ENCODE peak calls at places on chromosomes 5 and 9, in six cellular contexts. H is CD8-positive, alpha-beta T cell; C is thoracic aorta; W is upper lobe of left lung; V is OCI-LY7; Y is spleen. I is an unnamed sample.

GRCh38 chr9:94847486-94847885 is 121.0 kb downstream of the AOPEP start:
- DNase-seq in W (no peak), Y (no peak), V (no peak), H (no peak), C (no peak), I (peak; percentile 58)

GRCh38 chr5:68502531-68502930 is 287.0 kb downstream of the PIK3R1 start:
- DNase-seq in C (no peak), H (no peak), W (no peak), V (no peak), Y (no peak), I (no peak)

GRCh38 chr9:16000826-16001225 is 448.0 kb downstream of the CCDC171 start:
- DNase-seq in V (no peak), C (no peak), W (no peak), Y (no peak), H (no peak), I (no peak)

GRCh38 chr9:32737378-32737777 is 46.0 kb upstream of the TMEM215 start:
- DNase-seq in V (no peak), H (no peak), C (no peak), W (no peak), Y (no peak), I (no peak)

GRCh38 chr5:53378590-53379247 is 101.7 kb upstream of the FST start:
- DNase-seq in V (no peak), C (no peak), Y (no peak), W (no peak), H (no peak), I (peak; percentile 82)

GRCh38 chr5:147234825-147235635 is at the start of gene STK32A:
- DNase-seq in Y (no peak), H (no peak), C (no peak), V (no peak), W (peak; percentile 79), I (peak; percentile 80)

GRCh38 chr9:133833388-133834025 is 95.4 kb upstream of the SARDH start:
- DNase-seq in C (no peak), V (no peak), H (no peak), Y (no peak), W (no peak), I (no peak)

GRCh38 chr5:143685416-143685815 is 126.5 kb upstream of the HMHB1 start:
- DNase-seq in C (no peak), H (no peak), Y (no peak), W (no peak), V (peak; percentile 22), I (peak; percentile 49)

GRCh38 chr9:121658166-121658565 is 6.7 kb downstream of the DAB2IP start:
- DNase-seq in C (no peak), W (no peak), Y (peak; percentile 8), H (no peak), V (no peak), I (no peak)

GRCh38 chr5:93578813-93579560 is 2.0 kb downstream of the NR2F1-AS1 start:
- DNase-seq in H (no peak), C (no peak), V (no peak), W (no peak), Y (no peak), I (no peak)

GRCh38 chr9:133977421-133978201 is 14.5 kb downstream of the VAV2 start:
- DNase-seq in V (no peak), W (no peak), H (no peak), C (no peak), Y (peak; percentile 64), I (no peak)

GRCh38 chr9:126016579-126017290 is 269.6 kb downstream of the PBX3 start:
- DNase-seq in W (no peak), C (no peak), H (no peak), Y (no peak), V (no peak), I (no peak)

GRCh38 chr5:173920866-173921265 is 32.7 kb downstream of the CPEB4 start:
- DNase-seq in W (no peak), H (no peak), V (no peak), C (no peak), Y (no peak), I (no peak)

GRCh38 chr5:140011297-140011802 is 31.7 kb downstream of the NRG2 start:
- DNase-seq in Y (no peak), W (no peak), C (no peak), H (no peak), V (no peak), I (peak; percentile 34)

GRCh38 chr5:14665949-14666741 is 1.6 kb downstream of the OTULIN start:
- DNase-seq in V (peak; percentile 87), H (peak; percentile 36), C (no peak), W (peak; percentile 49), Y (peak; percentile 84), I (peak; percentile 64)

GRCh38 chr5:14668247-14668646 is 3.7 kb downstream of the OTULIN start:
- DNase-seq in W (peak; percentile 41), V (no peak), Y (no peak), C (no peak), H (no peak), I (no peak)

GRCh38 chr5:14665110-14665822 is 748 bp downstream of the OTULIN start:
- DNase-seq in V (peak; percentile 54), W (peak; percentile 66), H (no peak), Y (peak; percentile 84), C (no peak), I (peak; percentile 22)

GRCh38 chr5:14667770-14668169 is 3.3 kb downstream of the OTULIN start:
- DNase-seq in C (no peak), Y (no peak), W (no peak), V (no peak), H (no peak), I (no peak)

DNA sequence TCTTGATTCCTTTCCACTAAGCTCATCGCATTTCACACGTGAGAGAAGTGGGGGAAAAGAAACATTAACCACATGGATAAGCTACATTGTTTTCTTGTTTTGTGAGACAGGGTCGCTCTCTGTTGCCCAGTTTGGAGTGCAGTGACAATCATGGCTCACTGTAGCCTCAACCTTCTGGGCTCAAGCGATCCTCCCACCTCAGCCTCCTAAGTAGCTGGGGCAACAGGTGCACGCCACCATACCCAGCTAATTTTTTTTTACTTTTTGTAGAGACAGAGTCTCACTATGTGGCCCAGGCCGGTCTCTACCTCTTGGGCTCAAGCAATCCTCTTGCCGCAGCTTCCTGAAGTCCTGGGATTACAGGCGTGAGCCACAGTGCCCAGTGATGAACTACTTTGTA is 2.8 kb downstream of the OTULIN start:
- DNase-seq in W (no peak), C (no peak), V (no peak), Y (no peak), H (no peak), I (no peak)
- TF ChIP-seq CTCF in W (no peak), C (no peak), V (no peak), Y (no peak), H (no peak), I (no peak)

DNA sequence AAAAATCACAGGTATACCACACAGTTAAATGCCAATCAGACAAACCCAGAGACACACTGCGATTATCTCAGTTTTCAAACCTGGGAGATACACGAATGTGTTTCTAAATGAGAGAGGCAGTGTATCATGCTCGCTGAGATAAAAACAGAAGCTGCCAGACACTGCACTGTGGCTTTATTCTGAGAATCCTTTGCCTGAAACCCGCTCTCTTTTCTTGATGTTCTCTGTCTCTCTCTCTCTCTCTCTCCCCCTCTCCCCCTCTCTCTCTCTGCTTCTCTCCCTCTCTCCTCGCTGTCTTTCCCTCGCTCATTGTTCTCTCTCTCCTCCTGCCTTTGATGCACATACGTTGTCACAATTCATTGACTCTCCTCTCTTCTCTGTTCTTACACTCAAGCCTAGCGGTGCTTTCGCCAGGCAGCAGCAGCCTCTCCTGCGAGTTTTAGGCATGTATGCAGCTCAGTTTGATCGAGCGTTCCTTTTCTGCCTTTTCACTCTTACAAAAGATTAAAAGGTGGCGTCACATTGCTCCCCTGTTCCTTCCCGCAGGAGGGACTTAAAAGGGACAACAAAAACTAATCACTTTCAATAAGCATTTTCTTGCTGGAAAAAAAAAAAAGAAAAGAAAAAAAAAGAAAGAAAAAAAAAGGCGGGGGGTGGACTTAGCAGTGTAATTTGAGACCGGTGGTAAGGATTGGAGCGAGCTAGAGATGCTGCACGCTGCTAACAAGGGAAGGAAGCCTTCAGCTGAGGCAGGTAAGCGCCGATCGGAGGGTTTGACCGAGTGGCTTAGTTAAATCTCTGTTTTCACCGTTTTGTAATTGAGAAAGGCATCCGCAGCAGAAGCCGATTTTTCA is 717.9 kb upstream of the WWC1 start:
- DNase-seq in W (no peak), C (no peak), Y (no peak), V (no peak), H (no peak), I (peak; percentile 64)
- H3K4me3 ChIP-seq in W (no peak overlapping the region), C (peak overlapping the region; percentile 51), Y (peak overlapping the region; percentile 7), V (no peak overlapping the region), H (no peak overlapping the region), I (peak overlapping the region; percentile 29)

GRCh38 chr9:14351206-14351605 is 37.3 kb upstream of the NFIB start:
- DNase-seq in W (no peak), C (no peak), Y (no peak), V (no peak), H (no peak), I (peak; percentile 34)
- TF ChIP-seq CTCF in W (no peak), C (no peak), Y (no peak), V (no peak), H (no peak), I (no peak)

DNA sequence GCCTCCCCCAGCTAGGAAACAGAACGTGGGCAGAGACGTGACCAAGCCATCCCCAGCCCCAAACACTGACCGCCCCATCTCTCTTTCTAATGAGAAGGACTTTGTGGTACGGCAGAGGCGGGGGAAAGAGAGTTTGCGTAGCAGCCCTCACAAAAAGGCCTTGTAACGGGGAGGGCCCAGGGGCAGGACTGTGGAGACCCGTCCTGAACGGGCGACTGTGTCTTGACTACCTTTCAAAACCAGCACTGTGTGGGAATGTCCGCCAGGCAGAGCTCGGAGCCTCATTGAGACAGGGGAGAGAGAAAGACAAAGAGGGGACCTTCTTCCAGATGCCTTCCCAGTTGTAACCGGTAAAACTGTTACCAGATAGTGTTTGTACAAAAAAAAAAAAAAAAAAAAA is 29.7 kb downstream of the CD180 start:
- DNase-seq in V (no peak), Y (no peak), W (no peak), H (no peak), C (no peak), I (no peak)
- H3K4me3 ChIP-seq in V (peak overlapping the region; percentile 28), Y (peak overlapping the region; percentile 32), W (peak overlapping the region; percentile 18), H (peak overlapping the region; percentile 52), C (peak overlapping the region; percentile 74), I (no peak overlapping the region)

GRCh38 chr9:119215651-119216050 is 153.6 kb downstream of the BRINP1 start:
- DNase-seq in H (no peak), C (no peak), V (no peak), W (no peak), Y (no peak), I (no peak)
- TF ChIP-seq CTCF in H (no peak), C (no peak), V (no peak), W (no peak), Y (no peak), I (no peak)

DNA sequence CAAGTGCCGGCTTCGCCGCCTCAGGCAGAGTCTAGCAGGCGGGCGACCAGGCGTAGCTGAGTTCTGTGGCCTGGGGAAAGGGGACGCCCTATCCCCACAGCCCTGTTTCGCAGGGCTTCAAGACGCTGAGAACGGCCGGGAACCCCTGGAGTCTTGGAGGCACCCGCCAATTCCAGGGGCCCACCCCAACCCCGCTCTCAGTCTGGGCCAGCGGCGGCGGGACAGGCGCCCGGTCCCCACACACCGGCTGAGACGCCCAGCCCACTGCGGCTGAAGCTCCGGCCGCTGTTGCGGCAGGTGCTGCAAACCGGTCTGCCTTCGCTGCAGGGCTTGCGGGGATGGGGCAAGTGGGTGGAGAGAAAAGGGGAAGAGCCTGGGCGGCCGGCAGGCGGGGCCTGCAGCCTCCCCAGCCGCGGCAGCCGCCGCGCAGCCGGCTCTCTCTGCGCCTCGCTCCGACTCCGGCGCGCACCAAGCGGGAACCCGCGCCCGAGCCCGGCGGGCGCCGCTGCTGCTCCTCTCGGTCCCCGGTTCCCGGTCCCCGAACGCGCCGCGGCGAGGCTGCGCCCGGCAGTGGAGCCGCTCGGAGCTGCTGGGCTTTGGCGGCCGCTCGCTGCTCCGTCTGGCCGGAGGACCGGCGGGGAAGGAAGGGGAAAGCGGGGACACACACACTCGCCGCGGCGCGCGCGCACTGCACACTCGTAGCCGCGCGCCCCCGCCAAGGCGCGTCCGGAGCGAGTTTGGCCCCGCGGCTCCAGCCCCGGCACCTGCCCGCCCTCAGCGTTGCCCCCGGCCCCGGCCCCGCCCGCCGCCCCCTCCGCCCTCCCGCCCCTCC is at the start of gene PIP5K1B:
- DNase-seq in W (peak; percentile 87), C (no peak), Y (peak; percentile 96), H (no peak), V (peak; percentile 92), I (peak; percentile 86)
- H3K4me3 ChIP-seq in W (peak within 1 kb of the TSS; percentile 91), C (peak within 1 kb of the TSS; percentile 68), Y (peak within 1 kb of the TSS; percentile 77), H (peak within 1 kb of the TSS; percentile 14), V (peak within 1 kb of the TSS; percentile 82), I (peak within 1 kb of the TSS; percentile 35)